ENCODE peak calls at places on chromosomes 16 and 17, in nine cellular contexts. C, X, F, R, L, D, W, U and T are unnamed samples.

GRCh38 chr17:6676802-6677157 is 25.2 kb downstream of the C17orf100 start:
- DNase-seq in C (no peak), X (no peak), F (no peak), R (no peak), L (no peak), D (no peak), W (no peak), U (no peak), T (no peak)

GRCh38 chr17:79393358-79394038 is 217.4 kb downstream of the RBFOX3 start:
- DNase-seq in C (peak; percentile 91), X (peak; percentile 88), F (peak; percentile 80), R (peak; percentile 97), L (peak; percentile 66), D (peak; percentile 45), W (peak; percentile 74), U (peak; percentile 76), T (peak; percentile 95)

GRCh38 chr17:74999523-74999922 is 12.1 kb downstream of the CDR2L start:
- DNase-seq in C (no peak), X (no peak), F (no peak), R (no peak), L (no peak), D (no peak), W (no peak), U (no peak), T (no peak)

GRCh38 chr16:52293209-52293608 is 253.7 kb downstream of the TOX3 start:
- DNase-seq in C (no peak), X (no peak), F (no peak), R (no peak), L (no peak), D (no peak), W (no peak), U (no peak), T (no peak)

GRCh38 chr17:80706454-80706853 is 161.8 kb downstream of the RPTOR start:
- DNase-seq in C (no peak), X (no peak), F (no peak), R (no peak), L (no peak), D (no peak), W (no peak), U (no peak), T (no peak)

GRCh38 chr17:74424658-74425057 is 7.2 kb upstream of the GPRC5C start:
- DNase-seq in C (no peak), X (no peak), F (no peak), R (no peak), L (no peak), D (no peak), W (no peak), U (no peak), T (no peak)

GRCh38 chr17:80457236-80457856 is 19.1 kb downstream of the NPTX1 start:
- DNase-seq in C (no peak), X (no peak), F (no peak), R (no peak), L (no peak), D (no peak), W (peak; percentile 65), U (no peak), T (no peak)

GRCh38 chr16:57999366-57999970 is 1.0 kb downstream of the ZNF319 start:
- DNase-seq in C (no peak), X (no peak), F (no peak), R (no peak), L (no peak), D (peak; percentile 42), W (no peak), U (no peak), T (no peak)

GRCh38 chr16:85461814-85462404 is 151.2 kb upstream of the GSE1 start:
- DNase-seq in C (peak; percentile 82), X (no peak), F (no peak), R (peak; percentile 26), L (no peak), D (peak; percentile 39), W (no peak), U (peak; percentile 34), T (peak; percentile 66)

GRCh38 chr16:14284371-14284770 is 213.3 kb downstream of the MRTFB start:
- DNase-seq in C (peak; percentile 36), X (no peak), F (no peak), R (no peak), L (no peak), D (no peak), W (no peak), U (no peak), T (no peak)

GRCh38 chr16:14286381-14287230 is 215.5 kb downstream of the MRTFB start:
- DNase-seq in C (peak; percentile 64), X (no peak), F (peak; percentile 22), R (no peak), L (peak; percentile 19), D (no peak), W (no peak), U (peak; percentile 35), T (no peak)

GRCh38 chr16:14285542-14286380 is 214.6 kb downstream of the MRTFB start:
- DNase-seq in C (peak; percentile 94), X (peak; percentile 93), F (peak; percentile 95), R (peak; percentile 97), L (peak; percentile 86), D (peak; percentile 95), W (peak; percentile 98), U (peak; percentile 94), T (peak; percentile 96)

GRCh38 chr16:14283786-14284185 is 212.7 kb downstream of the MRTFB start:
- DNase-seq in C (peak; percentile 63), X (no peak), F (no peak), R (no peak), L (no peak), D (no peak), W (no peak), U (no peak), T (no peak)

GRCh38 chr16:14284930-14285541 is 213.9 kb downstream of the MRTFB start:
- DNase-seq in C (peak; percentile 72), X (no peak), F (peak; percentile 67), R (no peak), L (peak; percentile 53), D (peak; percentile 67), W (peak; percentile 79), U (no peak), T (no peak)
- TF ChIP-seq CTCF in C (peak; percentile 45), X (no peak), F (peak; percentile 39), R (peak; percentile 52), L (peak; percentile 52), D (peak; percentile 45), W (peak; percentile 54), U (no peak), T (no peak)

DNA sequence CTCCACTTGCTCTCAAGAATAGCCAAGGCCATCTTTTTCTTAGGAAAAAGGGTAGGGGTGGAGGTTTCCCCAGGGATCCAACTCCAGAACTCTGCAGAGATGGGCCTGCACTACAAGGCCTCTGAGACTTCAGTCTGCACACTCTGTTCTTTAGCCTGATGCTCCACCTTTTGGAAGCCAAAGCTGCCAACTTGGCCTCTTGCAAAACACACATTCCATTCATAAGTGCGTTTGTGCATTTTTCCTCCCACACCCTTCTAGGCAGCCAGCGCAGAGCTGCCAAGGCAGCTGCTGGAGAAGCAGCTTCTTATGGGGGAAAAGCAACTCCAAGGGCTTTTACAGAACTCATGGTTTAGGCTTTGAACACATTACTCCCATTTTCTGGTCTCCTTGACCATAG is 45.3 kb downstream of the REXO5 start:
- DNase-seq in C (no peak), X (no peak), F (peak; percentile 66), R (no peak), L (peak; percentile 79), D (peak; percentile 97), W (peak; percentile 73), U (peak; percentile 41), T (no peak)
- TF ChIP-seq CTCF in C (no peak), X (no peak), F (no peak), R (no peak), L (no peak), D (no peak), W (no peak), U (no peak), T (no peak)

DNA sequence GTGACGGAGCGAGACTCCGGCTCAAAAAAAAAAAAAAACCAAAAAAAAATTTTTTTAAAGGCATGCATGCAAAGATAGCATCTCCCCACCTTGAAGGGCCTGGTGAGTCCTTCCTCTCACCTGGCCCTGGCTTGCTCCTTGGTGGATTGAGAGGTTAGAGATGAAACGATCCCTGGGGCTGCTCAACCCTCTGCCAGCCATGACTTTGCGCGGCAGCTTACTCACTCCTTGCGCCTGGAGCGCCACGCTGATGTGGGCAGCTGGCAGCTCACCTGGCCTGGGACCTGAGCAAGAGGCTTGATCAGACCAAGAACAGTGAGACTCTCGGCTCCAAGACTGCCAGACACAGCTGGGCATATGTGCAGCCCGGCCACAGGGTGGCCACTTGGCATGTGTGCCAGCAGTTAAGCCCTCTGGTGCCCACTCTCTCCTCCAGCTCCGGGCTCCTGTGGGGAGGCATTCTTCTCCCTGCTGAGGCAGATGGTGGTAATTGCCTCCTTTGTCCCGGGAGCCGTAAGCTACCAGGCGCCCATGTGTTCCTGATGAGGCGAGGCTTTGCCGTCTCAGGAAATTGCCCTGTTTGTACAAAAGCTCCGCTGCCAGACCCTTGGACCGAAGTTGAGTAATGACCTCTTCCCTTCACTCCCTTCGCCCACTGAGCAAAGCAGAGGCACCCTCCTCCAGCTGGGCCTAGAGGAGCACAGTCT is 5.1 kb upstream of the EVPL start:
- DNase-seq in C (no peak), X (no peak), F (no peak), R (no peak), L (no peak), D (no peak), W (no peak), U (no peak), T (no peak)
- TF ChIP-seq CTCF in C (peak; percentile 12), X (no peak), F (peak; percentile 26), R (no peak), L (no peak), D (no peak), W (no peak), U (no peak), T (no peak)

GRCh38 chr16:69852815-69853214 is 90.7 kb downstream of the WWP2 start:
- DNase-seq in C (no peak), X (no peak), F (no peak), R (no peak), L (no peak), D (no peak), W (no peak), U (no peak), T (no peak)

GRCh38 chr16:69851491-69852240 is 89.5 kb downstream of the WWP2 start:
- DNase-seq in C (no peak), X (no peak), F (no peak), R (no peak), L (no peak), D (peak; percentile 45), W (no peak), U (no peak), T (no peak)

GRCh38 chr16:69848635-69849545 is 86.8 kb downstream of the WWP2 start:
- DNase-seq in C (no peak), X (peak; percentile 48), F (peak; percentile 88), R (no peak), L (no peak), D (peak; percentile 93), W (no peak), U (peak; percentile 88), T (no peak)

GRCh38 chr16:69855587-69855986 is 93.5 kb downstream of the WWP2 start:
- DNase-seq in C (no peak), X (no peak), F (no peak), R (no peak), L (no peak), D (no peak), W (no peak), U (no peak), T (no peak)

DNA sequence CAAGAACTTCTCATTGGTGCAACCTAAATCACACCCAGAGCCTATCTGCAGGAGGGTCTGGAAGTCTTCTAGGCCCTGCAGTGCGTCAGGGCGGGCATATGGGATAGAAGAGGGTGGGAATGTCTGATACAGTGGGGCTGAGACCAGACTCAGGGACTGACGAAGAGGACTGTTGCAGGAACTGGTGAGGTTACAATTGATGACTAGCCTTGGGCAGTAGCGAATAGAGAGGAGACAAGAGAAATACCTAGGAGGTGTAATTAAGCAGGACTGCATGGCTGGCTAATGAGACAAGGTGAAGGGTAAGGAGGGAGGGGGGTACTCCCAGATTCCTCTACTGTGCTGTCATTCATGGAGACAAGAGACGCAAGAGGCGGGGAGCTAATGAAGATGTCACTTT is 91.3 kb downstream of the WWP2 start:
- DNase-seq in C (no peak), X (no peak), F (no peak), R (no peak), L (no peak), D (no peak), W (no peak), U (no peak), T (no peak)
- TF ChIP-seq CTCF in C (no peak), X (no peak), F (no peak), R (no peak), L (no peak), D (no peak), W (no peak), U (no peak), T (no peak)